ENCODE peak calls at places on chromosomes 1 and 21, in eight cellular contexts. Y is brain pericyte; J is activated CD8-positive, alpha-beta memory T cell treated with anti-CD3 and anti-CD28 coated beads, Interleukin-2, amount 10 ng/mL, durations not matched to agents 7 days and 5 days; I is uterus; P is HuH-7; T is stimulated activated CD4-positive, alpha-beta T cell treated with anti-CD3 and anti-CD28 coated beads, Interleukin-15, amount 100 ng/mL, for 48 hours; S is AG10803; M is right cardiac atrium. R is an unnamed sample.
A peak's percentile ranks its signal among the peaks of the same experiment; 100 is the strongest.

GRCh38 chr1:78570539-78570938 is 49.7 kb upstream of the IFI44L start:
- DNase-seq in S (no peak), I (no peak), P (peak; percentile 1), T (no peak), M (no peak), Y (no peak), J (no peak), R (no peak)

GRCh38 chr1:206953126-206953525 is 6.9 kb upstream of the PIGR start:
- DNase-seq in J (no peak), M (no peak), T (no peak), S (no peak), I (no peak), P (no peak), Y (no peak), R (peak; percentile 85)

GRCh38 chr1:147095691-147096090 is 76.6 kb downstream of the PRKAB2 start:
- DNase-seq in P (no peak), M (no peak), I (no peak), S (no peak), T (no peak), Y (no peak), J (no peak), R (no peak)

GRCh38 chr1:72230746-72231145 is 51.6 kb downstream of the NEGR1 start:
- DNase-seq in P (no peak), J (no peak), S (peak; percentile 10), T (no peak), M (no peak), Y (no peak), I (no peak), R (no peak)

GRCh38 chr1:241992734-241993133 is 6.2 kb downstream of the MAP1LC3C start:
- DNase-seq in Y (no peak), J (no peak), M (no peak), T (no peak), P (no peak), S (no peak), I (no peak), R (no peak)

GRCh38 chr1:28581531-28582247 is 10.4 kb upstream of the RAB42 start:
- DNase-seq in Y (peak; percentile 91), I (peak; percentile 96), M (peak; percentile 99), J (peak; percentile 96), P (peak; percentile 92), S (peak; percentile 95), T (peak; percentile 88), R (peak; percentile 99)

GRCh38 chr1:99603699-99604595 is 42.0 kb upstream of the PALMD start:
- DNase-seq in I (no peak), J (no peak), T (no peak), M (no peak), S (peak; percentile 47), P (no peak), Y (no peak), R (no peak)

GRCh38 chr1:59885160-59885832 is 41.3 kb downstream of the CYP2J2 start:
- DNase-seq in I (no peak), S (no peak), M (no peak), T (no peak), Y (no peak), J (no peak), P (no peak), R (no peak)

GRCh38 chr1:175479521-175480342 is 263.7 kb downstream of the TNR start:
- DNase-seq in Y (no peak), T (no peak), J (no peak), M (no peak), I (no peak), P (no peak), S (no peak), R (no peak)

GRCh38 chr1:12542138-12542465 is 75.9 kb downstream of the DHRS3 start:
- DNase-seq in J (no peak), M (no peak), P (no peak), Y (no peak), I (peak; percentile 14), T (no peak), S (no peak), R (no peak)

GRCh38 chr1:41442697-41443251 is 41.7 kb downstream of the EDN2 start:
- DNase-seq in I (peak; percentile 31), M (no peak), S (peak; percentile 23), Y (no peak), J (no peak), T (no peak), P (no peak), R (no peak)

GRCh38 chr21:36104306-36105300 is 30.3 kb upstream of the CBR3 start:
- DNase-seq in M (peak; percentile 86), I (peak; percentile 55), T (peak; percentile 24), P (no peak), S (peak; percentile 25), Y (no peak), J (peak; percentile 45), R (peak; percentile 86)

GRCh38 chr1:205986291-205986690 is 16.9 kb downstream of the RAB7B start:
- DNase-seq in I (no peak), Y (no peak), T (no peak), S (no peak), M (no peak), J (no peak), P (no peak), R (no peak)

GRCh38 chr1:183443025-183443424 is 24.8 kb upstream of the NMNAT2 start:
- DNase-seq in Y (no peak), T (no peak), I (no peak), P (no peak), S (no peak), M (no peak), J (no peak), R (no peak)

GRCh38 chr1:31658721-31659120 is 14.0 kb upstream of the PEF1 start:
- DNase-seq in M (no peak), Y (no peak), P (no peak), I (no peak), S (no peak), J (no peak), T (no peak), R (no peak)

GRCh38 chr1:62356257-62356835 is 37.1 kb upstream of the KANK4 start:
- DNase-seq in P (no peak), S (peak; percentile 73), T (no peak), M (no peak), J (no peak), Y (no peak), I (no peak), R (no peak)

GRCh38 chr21:36909901-36910561 is 56.4 kb downstream of the HLCS start:
- DNase-seq in M (no peak), Y (peak; percentile 66), S (peak; percentile 99), T (no peak), P (no peak), J (no peak), I (no peak), R (no peak)